ENCODE peak calls at places on chromosome 19, in seven cellular contexts. W is IMR-90, J is H1, I is heart left ventricle, C is Calu3, R is PC-3, V is tibial artery. F is an unnamed sample.

GRCh38 chr19:56974554-56975207 is 134.2 kb upstream of the PEG3 start:
- DNase-seq in W (no peak), I (no peak), V (no peak), R (no peak), J (no peak), C (no peak), F (no peak)

GRCh38 chr19:30011051-30011578 is 69.1 kb downstream of the URI1 start:
- DNase-seq in W (no peak), C (no peak), J (no peak), I (no peak), R (no peak), V (no peak), F (no peak)

GRCh38 chr19:41898235-41898634 is 15.3 kb downstream of the ARHGEF1 start:
- DNase-seq in I (no peak), J (no peak), V (no peak), W (no peak), C (no peak), R (no peak), F (no peak)

GRCh38 chr19:16161848-16162247 is 11.5 kb downstream of the CIB3 start:
- DNase-seq in J (no peak), C (peak), R (peak), V (no peak), I (no peak), W (peak), F (no peak)

GRCh38 chr19:7489609-7490044 is 792 bp upstream of the PEX11G start:
- DNase-seq in C (no peak), V (no peak), J (no peak), R (no peak), W (no peak), I (no peak), F (no peak)

GRCh38 chr19:15432018-15432494 is 13.3 kb upstream of the AKAP8L start:
- DNase-seq in W (no peak), R (no peak), J (no peak), I (peak), C (no peak), V (no peak), F (no peak)

GRCh38 chr19:33175886-33176669 is 18.1 kb upstream of the LRP3 start:
- DNase-seq in R (no peak), I (no peak), C (peak), W (peak), J (no peak), V (no peak), F (no peak)

GRCh38 chr19:15331419-15332310 is 674 bp downstream of the BRD4 start:
- DNase-seq in J (no peak), W (no peak), I (peak), R (peak), C (peak), V (peak), F (peak)

GRCh38 chr19:34319785-34320184 is 45.2 kb upstream of the GPI start:
- DNase-seq in I (no peak), C (no peak), W (peak), V (no peak), R (no peak), J (no peak), F (no peak)

GRCh38 chr19:17722655-17723240 is 3.5 kb downstream of the MAP1S start:
- DNase-seq in C (no peak), V (no peak), R (no peak), J (no peak), W (no peak), I (no peak), F (no peak)

GRCh38 chr19:19405919-19406877 is 723 bp downstream of the GATAD2A start:
- DNase-seq in W (peak), J (no peak), V (peak), C (peak), R (peak), I (peak), F (peak)

GRCh38 chr19:12364391-12365093 is 941 bp downstream of the ZNF442 start:
- DNase-seq in V (peak), R (no peak), W (peak), I (peak), J (no peak), C (peak), F (no peak)

GRCh38 chr19:11673608-11674041 is 65.1 kb downstream of the ZNF823 start:
- DNase-seq in W (peak), I (peak), V (peak), C (no peak), J (peak), R (peak), F (peak)

GRCh38 chr19:6654347-6655310 is 15.3 kb downstream of the TNFSF14 start:
- DNase-seq in R (no peak), W (no peak), V (no peak), J (no peak), I (no peak), C (no peak), F (no peak)

GRCh38 chr19:49150106-49150943 is 4.9 kb downstream of the HRC start:
- DNase-seq in V (peak), J (no peak), C (peak), R (peak), I (peak), W (peak), F (peak)

GRCh38 chr19:49186108-49186507 is 28.5 kb downstream of the TRPM4 start:
- DNase-seq in J (no peak), R (no peak), C (no peak), W (no peak), V (no peak), I (no peak), F (no peak)

GRCh38 chr19:16585808-16586476 is 13.7 kb upstream of the SLC35E1 start:
- DNase-seq in I (no peak), R (no peak), V (no peak), J (no peak), C (no peak), W (peak), F (no peak)

GRCh38 chr19:47544476-47544875 is 28.5 kb downstream of the ZNF541 start:
- DNase-seq in J (no peak), C (no peak), W (no peak), I (no peak), R (no peak), V (no peak), F (no peak)

GRCh38 chr19:47542030-47542475 is 27.2 kb upstream of the NAPA start:
- DNase-seq in V (no peak), W (peak), J (no peak), C (no peak), R (no peak), I (peak), F (no peak)

GRCh38 chr19:47544075-47544474 is 28.9 kb downstream of the ZNF541 start:
- DNase-seq in I (no peak), J (no peak), W (no peak), C (no peak), V (no peak), R (no peak), F (no peak)

GRCh38 chr19:47547175-47547574 is 25.8 kb downstream of the ZNF541 start:
- DNase-seq in C (no peak), W (no peak), J (no peak), I (no peak), V (no peak), R (no peak), F (no peak)

GRCh38 chr19:47545061-47545948 is 27.6 kb downstream of the ZNF541 start:
- DNase-seq in J (no peak), C (no peak), W (no peak), I (no peak), V (no peak), R (no peak), F (no peak)
- TF ChIP-seq CTCF in J (no peak), C (no peak), W (no peak), I (no peak), V (no peak), R (no peak), F (no peak)

GRCh38 chr19:55071913-55072312 is 3.8 kb upstream of the EPS8L1 start:
- DNase-seq in R (no peak), I (no peak), V (no peak), J (no peak), C (no peak), W (no peak), F (no peak)

GRCh38 chr19:55069137-55069858 is 6.3 kb upstream of the RDH13 start:
- DNase-seq in V (no peak), R (peak), W (no peak), I (no peak), C (peak), J (no peak), F (no peak)

GRCh38 chr19:55068803-55069136 is 5.8 kb upstream of the RDH13 start:
- DNase-seq in R (no peak), W (no peak), C (no peak), J (no peak), I (no peak), V (no peak), F (no peak)

GRCh38 chr19:55069859-55070225 is 5.8 kb upstream of the EPS8L1 start:
- DNase-seq in W (no peak), J (no peak), V (no peak), I (no peak), R (no peak), C (no peak), F (no peak)

DNA sequence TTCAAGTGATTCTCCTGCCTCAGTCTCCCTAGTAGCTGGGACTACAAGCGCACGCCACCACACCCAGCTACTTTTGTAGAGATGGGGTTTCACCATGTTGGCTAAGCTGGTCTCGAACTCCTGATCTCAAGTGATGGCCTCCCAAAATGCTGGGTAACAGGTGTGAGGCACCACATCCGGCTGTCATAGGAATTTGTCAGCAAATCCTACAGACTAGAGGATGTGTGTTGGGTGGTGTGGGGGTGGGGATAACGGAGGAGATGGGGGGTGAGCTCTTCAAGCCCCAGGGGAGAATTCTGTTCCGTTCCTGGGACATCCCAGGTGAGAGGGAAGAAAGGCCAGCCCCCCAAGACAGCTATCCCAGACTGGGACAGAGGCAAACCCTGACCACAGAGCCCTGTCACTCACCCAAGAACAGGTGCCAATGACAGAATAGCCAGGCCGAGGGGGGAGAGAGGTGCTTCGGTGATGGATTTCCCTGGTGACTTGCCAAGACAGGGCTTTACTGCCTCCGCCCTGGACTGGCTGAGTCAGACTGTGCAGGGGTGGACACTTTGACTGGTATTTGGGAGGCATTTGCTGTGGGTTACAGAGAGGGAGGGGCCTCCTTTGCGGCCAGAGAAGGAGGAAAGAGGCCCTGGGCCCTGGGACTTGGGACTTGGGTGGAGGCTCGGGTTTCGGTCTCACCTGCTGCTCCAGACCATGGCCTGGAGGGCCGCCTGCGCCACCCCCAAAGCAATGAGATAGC is 4.7 kb upstream of the EPS8L1 start:
- DNase-seq in V (no peak), I (no peak), J (no peak), C (peak), W (peak), R (peak), F (no peak)
- TF ChIP-seq CTCF in V (no peak), I (no peak), J (no peak), C (no peak), W (no peak), R (no peak), F (no peak)

GRCh38 chr19:10517361-10517759 is at the start of gene S1PR5:
- DNase-seq in W (no peak), R (no peak), V (no peak), I (no peak), J (no peak), C (peak), F (no peak)
- TF ChIP-seq CTCF in W (no peak), R (peak), V (no peak), I (no peak), J (no peak), C (no peak), F (no peak)

GRCh38 chr19:3575260-3575741 is 2.6 kb downstream of the HMG20B start:
- DNase-seq in R (no peak), J (no peak), V (no peak), C (peak), I (no peak), W (peak), F (peak)
- TF ChIP-seq CTCF in R (peak), J (peak), V (no peak), C (no peak), I (no peak), W (peak), F (no peak)

DNA sequence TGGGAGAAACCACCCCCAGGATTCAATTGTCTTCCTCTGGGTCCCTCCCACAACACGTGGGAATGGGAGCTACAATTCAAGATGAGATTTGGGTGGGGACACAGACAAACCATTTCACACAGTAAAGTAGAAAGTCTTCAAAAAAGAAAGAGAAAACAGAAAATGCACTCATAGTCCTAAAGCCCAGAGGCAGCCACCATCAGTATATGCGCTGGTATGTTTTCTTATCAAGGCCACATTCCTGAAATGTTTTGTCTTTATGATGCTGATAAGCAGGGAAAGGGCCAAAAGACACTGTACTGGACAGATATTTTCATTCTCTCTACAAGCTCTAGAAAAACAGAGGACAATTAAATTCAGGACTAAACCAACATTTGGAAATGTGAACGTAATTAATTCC is 375.8 kb upstream of the TSHZ3 start:
- DNase-seq in J (no peak), R (no peak), V (no peak), I (no peak), C (no peak), W (no peak), F (no peak)
- TF ChIP-seq CTCF in J (no peak), R (no peak), V (no peak), I (no peak), C (no peak), W (no peak), F (no peak)

GRCh38 chr19:28705008-28705407 is 507.9 kb downstream of the UQCRFS1 start:
- DNase-seq in R (peak), C (peak), V (no peak), I (no peak), J (no peak), W (peak), F (no peak)
- TF ChIP-seq CTCF in R (peak), C (peak), V (no peak), I (no peak), J (peak), W (peak), F (no peak)

GRCh38 chr19:45406165-45406956 is at the start of gene POLR1G:
- DNase-seq in V (peak), R (peak), J (no peak), C (peak), I (peak), W (peak), F (peak)
- TF ChIP-seq CTCF in V (peak), R (no peak), J (no peak), C (no peak), I (no peak), W (no peak), F (no peak)

GRCh38 chr19:53467138-53467502 is 413 bp upstream of the ZNF813 start:
- DNase-seq in R (no peak), I (peak), C (no peak), J (no peak), V (peak), W (no peak), F (no peak)
- TF ChIP-seq CTCF in R (no peak), I (no peak), C (no peak), J (no peak), V (no peak), W (no peak), F (no peak)

DNA sequence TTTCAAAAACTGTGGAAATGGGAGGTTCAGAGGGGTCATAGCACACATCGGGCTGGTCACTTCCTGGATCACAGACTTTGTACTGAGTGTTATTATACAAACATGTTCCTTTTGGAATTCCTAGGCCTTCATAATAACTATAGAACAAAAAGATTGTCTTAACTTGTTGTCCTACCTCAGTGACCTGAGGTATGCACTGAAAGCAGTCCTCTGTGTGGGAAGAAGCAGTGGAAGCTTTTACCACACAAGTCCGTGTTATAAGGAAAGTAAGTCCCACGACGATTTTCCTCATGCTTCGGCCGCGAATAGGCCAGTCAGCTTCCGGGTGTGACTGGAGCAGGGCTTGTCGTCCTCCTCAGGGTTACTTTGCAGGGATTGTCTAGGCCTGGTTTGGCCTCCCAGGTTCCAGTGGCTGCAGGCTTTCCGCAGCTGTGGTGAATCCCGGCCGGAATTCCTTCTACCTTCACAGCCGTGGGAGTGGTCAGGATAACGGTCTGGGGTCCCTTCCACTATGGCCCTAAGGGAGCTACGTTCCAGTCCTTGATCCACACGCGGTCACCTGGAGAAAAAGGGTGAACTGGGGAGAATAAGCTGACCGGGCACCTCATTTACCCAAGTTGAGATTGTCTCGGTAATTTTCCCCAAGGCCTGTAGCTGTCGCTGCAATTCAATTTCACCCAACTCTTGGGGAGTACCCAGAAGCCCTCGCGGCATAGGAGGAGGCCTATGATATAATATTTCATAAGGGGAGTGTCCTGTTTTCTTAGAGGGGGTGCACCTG is 16.0 kb downstream of the NAPSA start:
- DNase-seq in I (no peak), R (no peak), J (no peak), V (no peak), W (no peak), C (no peak), F (no peak)
- TF ChIP-seq CTCF in I (no peak), R (no peak), J (peak), V (no peak), W (no peak), C (no peak), F (no peak)